ENCODE peak calls at places on chromosomes 5 and 9, in eight cellular contexts. One of them, this sample, is unnamed.

GRCh38 chr5:54637654-54638053 is 120.1 kb downstream of the SNX18 start:
- DNase-seq in transverse colon: no peak
- DNase-seq in prostate gland: no peak
- DNase-seq in suprapubic skin: no peak
- DNase-seq in stomach: peak; percentile 53
- DNase-seq in sigmoid colon: peak; percentile 77
- DNase-seq in tibial nerve: no peak
- DNase-seq in breast epithelium: no peak
- DNase-seq in this sample: peak; percentile 70

GRCh38 chr5:43305948-43306563 is 7.2 kb downstream of the HMGCS1 start:
- DNase-seq in transverse colon: no peak
- DNase-seq in prostate gland: peak; percentile 50
- DNase-seq in suprapubic skin: no peak
- DNase-seq in stomach: no peak
- DNase-seq in sigmoid colon: no peak
- DNase-seq in tibial nerve: no peak
- DNase-seq in breast epithelium: no peak
- DNase-seq in this sample: no peak

GRCh38 chr5:96279796-96280542 is 153.1 kb downstream of the PCSK1 start:
- DNase-seq in transverse colon: no peak
- DNase-seq in prostate gland: no peak
- DNase-seq in suprapubic skin: no peak
- DNase-seq in stomach: no peak
- DNase-seq in sigmoid colon: no peak
- DNase-seq in tibial nerve: no peak
- DNase-seq in breast epithelium: no peak
- DNase-seq in this sample: no peak

GRCh38 chr5:140546851-140547507 is 483 bp upstream of the EIF4EBP3 start:
- DNase-seq in transverse colon: peak; percentile 58
- DNase-seq in prostate gland: no peak
- DNase-seq in suprapubic skin: no peak
- DNase-seq in stomach: no peak
- DNase-seq in sigmoid colon: no peak
- DNase-seq in tibial nerve: no peak
- DNase-seq in breast epithelium: no peak
- DNase-seq in this sample: no peak

GRCh38 chr9:94108584-94108983 is 24.3 kb downstream of the PTPDC1 start:
- DNase-seq in transverse colon: no peak
- DNase-seq in prostate gland: no peak
- DNase-seq in suprapubic skin: no peak
- DNase-seq in stomach: no peak
- DNase-seq in sigmoid colon: no peak
- DNase-seq in tibial nerve: no peak
- DNase-seq in breast epithelium: no peak
- DNase-seq in this sample: no peak

GRCh38 chr5:63564789-63565188 is 397.5 kb downstream of the HTR1A start:
- DNase-seq in transverse colon: no peak
- DNase-seq in prostate gland: no peak
- DNase-seq in suprapubic skin: no peak
- DNase-seq in stomach: no peak
- DNase-seq in sigmoid colon: no peak
- DNase-seq in tibial nerve: no peak
- DNase-seq in breast epithelium: no peak
- DNase-seq in this sample: no peak

GRCh38 chr9:91197232-91198181 is 164.2 kb downstream of the AUH start:
- DNase-seq in transverse colon: peak; percentile 85
- DNase-seq in prostate gland: peak; percentile 91
- DNase-seq in suprapubic skin: peak; percentile 86
- DNase-seq in stomach: peak; percentile 86
- DNase-seq in sigmoid colon: peak; percentile 96
- DNase-seq in tibial nerve: peak; percentile 71
- DNase-seq in breast epithelium: no peak
- DNase-seq in this sample: peak; percentile 83

GRCh38 chr9:128818839-128819715 is 777 bp downstream of the ENDOG start:
- DNase-seq in transverse colon: peak; percentile 43
- DNase-seq in prostate gland: peak; percentile 23
- DNase-seq in suprapubic skin: no peak
- DNase-seq in stomach: peak; percentile 50
- DNase-seq in sigmoid colon: no peak
- DNase-seq in tibial nerve: no peak
- DNase-seq in breast epithelium: no peak
- DNase-seq in this sample: peak; percentile 48

GRCh38 chr5:31096238-31096865 is 97.1 kb upstream of the CDH6 start:
- DNase-seq in transverse colon: no peak
- DNase-seq in prostate gland: no peak
- DNase-seq in suprapubic skin: no peak
- DNase-seq in stomach: no peak
- DNase-seq in sigmoid colon: no peak
- DNase-seq in tibial nerve: no peak
- DNase-seq in breast epithelium: no peak
- DNase-seq in this sample: no peak

GRCh38 chr5:150035139-150035893 is 34.8 kb downstream of the HMGXB3 start:
- DNase-seq in transverse colon: no peak
- DNase-seq in prostate gland: no peak
- DNase-seq in suprapubic skin: no peak
- DNase-seq in stomach: no peak
- DNase-seq in sigmoid colon: no peak
- DNase-seq in tibial nerve: no peak
- DNase-seq in breast epithelium: no peak
- DNase-seq in this sample: no peak

GRCh38 chr5:55030676-55031445 is 6.8 kb downstream of the GZMK start:
- DNase-seq in transverse colon: no peak
- DNase-seq in prostate gland: no peak
- DNase-seq in suprapubic skin: no peak
- DNase-seq in stomach: no peak
- DNase-seq in sigmoid colon: no peak
- DNase-seq in tibial nerve: no peak
- DNase-seq in breast epithelium: no peak
- DNase-seq in this sample: no peak

GRCh38 chr5:61245936-61246335 is 83.7 kb upstream of the SMIM15 start:
- DNase-seq in transverse colon: peak; percentile 37
- DNase-seq in prostate gland: peak; percentile 42
- DNase-seq in suprapubic skin: no peak
- DNase-seq in stomach: peak; percentile 62
- DNase-seq in sigmoid colon: no peak
- DNase-seq in tibial nerve: no peak
- DNase-seq in breast epithelium: no peak
- DNase-seq in this sample: no peak

GRCh38 chr5:175517824-175518450 is 39.6 kb downstream of the SFXN1 start:
- DNase-seq in transverse colon: no peak
- DNase-seq in prostate gland: no peak
- DNase-seq in suprapubic skin: no peak
- DNase-seq in stomach: no peak
- DNase-seq in sigmoid colon: no peak
- DNase-seq in tibial nerve: no peak
- DNase-seq in breast epithelium: no peak
- DNase-seq in this sample: no peak

GRCh38 chr9:70590264-70590646 is 175.8 kb upstream of the KLF9 start:
- DNase-seq in transverse colon: no peak
- DNase-seq in prostate gland: no peak
- DNase-seq in suprapubic skin: no peak
- DNase-seq in stomach: no peak
- DNase-seq in sigmoid colon: no peak
- DNase-seq in tibial nerve: no peak
- DNase-seq in breast epithelium: no peak
- DNase-seq in this sample: no peak

GRCh38 chr9:75088646-75089368 is 493 bp downstream of the OSTF1 start:
- DNase-seq in transverse colon: peak; percentile 71
- DNase-seq in prostate gland: peak; percentile 85
- DNase-seq in suprapubic skin: peak; percentile 88
- DNase-seq in stomach: peak; percentile 84
- DNase-seq in sigmoid colon: peak; percentile 81
- DNase-seq in tibial nerve: no peak
- DNase-seq in breast epithelium: peak; percentile 75
- DNase-seq in this sample: peak; percentile 63

GRCh38 chr5:178249191-178249989 is 16.8 kb upstream of the PHYKPL start:
- DNase-seq in transverse colon: no peak
- DNase-seq in prostate gland: no peak
- DNase-seq in suprapubic skin: no peak
- DNase-seq in stomach: no peak
- DNase-seq in sigmoid colon: no peak
- DNase-seq in tibial nerve: no peak
- DNase-seq in breast epithelium: no peak
- DNase-seq in this sample: no peak

GRCh38 chr9:13281356-13282016 is 2.0 kb upstream of the MPDZ start:
- DNase-seq in transverse colon: no peak
- DNase-seq in prostate gland: no peak
- DNase-seq in suprapubic skin: no peak
- DNase-seq in stomach: no peak
- DNase-seq in sigmoid colon: no peak
- DNase-seq in tibial nerve: no peak
- DNase-seq in breast epithelium: no peak
- DNase-seq in this sample: no peak

GRCh38 chr9:97802276-97802675 is 50.8 kb upstream of the FOXE1 start:
- DNase-seq in transverse colon: no peak
- DNase-seq in prostate gland: no peak
- DNase-seq in suprapubic skin: no peak
- DNase-seq in stomach: no peak
- DNase-seq in sigmoid colon: no peak
- DNase-seq in tibial nerve: no peak
- DNase-seq in breast epithelium: no peak
- DNase-seq in this sample: no peak

GRCh38 chr9:97806721-97807120 is 46.3 kb upstream of the FOXE1 start:
- DNase-seq in transverse colon: no peak
- DNase-seq in prostate gland: no peak
- DNase-seq in suprapubic skin: no peak
- DNase-seq in stomach: no peak
- DNase-seq in sigmoid colon: no peak
- DNase-seq in tibial nerve: no peak
- DNase-seq in breast epithelium: no peak
- DNase-seq in this sample: no peak

GRCh38 chr9:97804059-97804365 is 49.0 kb upstream of the FOXE1 start:
- DNase-seq in transverse colon: no peak
- DNase-seq in prostate gland: no peak
- DNase-seq in suprapubic skin: no peak
- DNase-seq in stomach: no peak
- DNase-seq in sigmoid colon: no peak
- DNase-seq in tibial nerve: no peak
- DNase-seq in breast epithelium: no peak
- DNase-seq in this sample: no peak

GRCh38 chr9:97801180-97801579 is 51.8 kb upstream of the FOXE1 start:
- DNase-seq in transverse colon: no peak
- DNase-seq in prostate gland: no peak
- DNase-seq in suprapubic skin: no peak
- DNase-seq in stomach: no peak
- DNase-seq in sigmoid colon: no peak
- DNase-seq in tibial nerve: no peak
- DNase-seq in breast epithelium: no peak
- DNase-seq in this sample: no peak

GRCh38 chr9:97803167-97804058 is 49.6 kb upstream of the FOXE1 start:
- DNase-seq in transverse colon: peak; percentile 77
- DNase-seq in prostate gland: peak; percentile 84
- DNase-seq in suprapubic skin: peak; percentile 86
- DNase-seq in stomach: peak; percentile 88
- DNase-seq in sigmoid colon: peak; percentile 78
- DNase-seq in tibial nerve: peak; percentile 41
- DNase-seq in breast epithelium: peak; percentile 83
- DNase-seq in this sample: peak; percentile 13
- TF ChIP-seq POLR2A in transverse colon: peak; percentile 26
- TF ChIP-seq POLR2A in prostate gland: peak; percentile 64
- TF ChIP-seq POLR2A in suprapubic skin: no peak
- TF ChIP-seq POLR2A in stomach: no peak
- TF ChIP-seq POLR2A in sigmoid colon: no peak
- TF ChIP-seq POLR2A in tibial nerve: no peak
- TF ChIP-seq POLR2A in breast epithelium: no peak
- TF ChIP-seq POLR2A in this sample: no peak

GRCh38 chr5:6248132-6248531 is 130.2 kb downstream of the MED10 start:
- DNase-seq in transverse colon: no peak
- DNase-seq in prostate gland: no peak
- DNase-seq in suprapubic skin: no peak
- DNase-seq in stomach: no peak
- DNase-seq in sigmoid colon: no peak
- DNase-seq in tibial nerve: no peak
- DNase-seq in breast epithelium: no peak
- DNase-seq in this sample: no peak

GRCh38 chr5:6251579-6252102 is 126.7 kb downstream of the MED10 start:
- DNase-seq in transverse colon: no peak
- DNase-seq in prostate gland: no peak
- DNase-seq in suprapubic skin: no peak
- DNase-seq in stomach: no peak
- DNase-seq in sigmoid colon: no peak
- DNase-seq in tibial nerve: no peak
- DNase-seq in breast epithelium: no peak
- DNase-seq in this sample: no peak

GRCh38 chr5:6243706-6244105 is 134.6 kb downstream of the MED10 start:
- DNase-seq in transverse colon: no peak
- DNase-seq in prostate gland: no peak
- DNase-seq in suprapubic skin: no peak
- DNase-seq in stomach: no peak
- DNase-seq in sigmoid colon: no peak
- DNase-seq in tibial nerve: no peak
- DNase-seq in breast epithelium: no peak
- DNase-seq in this sample: no peak

GRCh38 chr5:6250121-6250520 is 128.2 kb downstream of the MED10 start:
- DNase-seq in transverse colon: no peak
- DNase-seq in prostate gland: no peak
- DNase-seq in suprapubic skin: no peak
- DNase-seq in stomach: no peak
- DNase-seq in sigmoid colon: no peak
- DNase-seq in tibial nerve: no peak
- DNase-seq in breast epithelium: no peak
- DNase-seq in this sample: no peak

GRCh38 chr5:6246820-6247437 is 131.4 kb downstream of the MED10 start:
- DNase-seq in transverse colon: no peak
- DNase-seq in prostate gland: no peak
- DNase-seq in suprapubic skin: no peak
- DNase-seq in stomach: no peak
- DNase-seq in sigmoid colon: no peak
- DNase-seq in tibial nerve: no peak
- DNase-seq in breast epithelium: no peak
- DNase-seq in this sample: no peak
- H3K27me3 ChIP-seq in transverse colon: no peaks in the 10 kb centered on the region
- H3K27me3 ChIP-seq in prostate gland: no peaks in the 10 kb centered on the region
- H3K27me3 ChIP-seq in suprapubic skin: no peaks in the 10 kb centered on the region
- H3K27me3 ChIP-seq in stomach: no peaks in the 10 kb centered on the region
- H3K27me3 ChIP-seq in sigmoid colon: no peaks in the 10 kb centered on the region
- H3K27me3 ChIP-seq in tibial nerve: no peaks in the 10 kb centered on the region
- H3K27me3 ChIP-seq in breast epithelium: no peaks in the 10 kb centered on the region
- H3K27me3 ChIP-seq in this sample: no peaks in the 10 kb centered on the region

GRCh38 chr5:172775326-172776234 is 4.6 kb upstream of the DUSP1 start:
- DNase-seq in transverse colon: peak; percentile 84
- DNase-seq in prostate gland: peak; percentile 90
- DNase-seq in suprapubic skin: peak; percentile 97
- DNase-seq in stomach: peak; percentile 79
- DNase-seq in sigmoid colon: peak; percentile 97
- DNase-seq in tibial nerve: peak; percentile 79
- DNase-seq in breast epithelium: peak; percentile 71
- DNase-seq in this sample: peak; percentile 77
- TF ChIP-seq POLR2A in transverse colon: peak; percentile 49
- TF ChIP-seq POLR2A in prostate gland: no peak
- TF ChIP-seq POLR2A in suprapubic skin: no peak
- TF ChIP-seq POLR2A in stomach: no peak
- TF ChIP-seq POLR2A in sigmoid colon: no peak
- TF ChIP-seq POLR2A in tibial nerve: no peak
- TF ChIP-seq POLR2A in breast epithelium: no peak
- TF ChIP-seq POLR2A in this sample: no peak

DNA sequence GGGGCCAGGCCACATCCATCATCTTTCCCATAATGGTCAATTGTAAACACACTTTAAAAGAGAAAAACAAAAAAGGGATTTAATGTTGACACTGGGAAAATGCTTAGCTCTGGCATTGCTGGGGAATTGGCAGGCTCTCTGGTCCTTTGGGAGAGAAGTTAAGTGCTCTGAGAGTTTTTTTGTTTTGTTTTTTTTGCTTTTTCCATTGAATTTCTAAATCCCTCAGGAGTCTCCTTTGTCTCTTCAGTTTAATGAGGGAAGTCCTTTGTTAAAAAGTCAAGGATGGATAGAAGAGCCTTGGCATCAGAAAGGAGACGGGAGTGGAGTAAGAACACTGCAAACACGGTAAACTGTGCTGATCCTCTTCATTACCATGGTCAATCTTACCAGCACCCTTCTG is 7.1 kb upstream of the HAND1 start:
- DNase-seq in transverse colon: no peak
- DNase-seq in prostate gland: no peak
- DNase-seq in suprapubic skin: peak; percentile 3
- DNase-seq in stomach: no peak
- DNase-seq in sigmoid colon: no peak
- DNase-seq in tibial nerve: no peak
- DNase-seq in breast epithelium: no peak
- DNase-seq in this sample: no peak
- H3K27me3 ChIP-seq in transverse colon: peaks cover 100% of the 10 kb centered on the region
- H3K27me3 ChIP-seq in prostate gland: peaks cover 54% of the 10 kb centered on the region
- H3K27me3 ChIP-seq in suprapubic skin: peaks cover 99% of the 10 kb centered on the region
- H3K27me3 ChIP-seq in stomach: peaks cover 100% of the 10 kb centered on the region
- H3K27me3 ChIP-seq in sigmoid colon: no peaks in the 10 kb centered on the region
- H3K27me3 ChIP-seq in tibial nerve: peaks cover 9% of the 10 kb centered on the region
- H3K27me3 ChIP-seq in breast epithelium: peaks cover 10% of the 10 kb centered on the region
- H3K27me3 ChIP-seq in this sample: peaks cover 16% of the 10 kb centered on the region